ENCODE peak calls at places on chromosomes 13 and 19, in seven cellular contexts. T, A, V, Z, F, J and X are unnamed samples.

GRCh38 chr13:21676611-21677021 is 5.7 kb downstream of the FGF9 start:
- DNase-seq in T (peak), Z (no peak), A (no peak), F (no peak), J (peak), V (no peak), X (no peak)

GRCh38 chr13:110419391-110419791 is 112.3 kb downstream of the COL4A2 start:
- DNase-seq in F (no peak), A (no peak), V (no peak), J (no peak), T (no peak), Z (no peak), X (no peak)

GRCh38 chr13:62185631-62186256 is 770.1 kb upstream of the PCDH20 start:
- DNase-seq in Z (no peak), F (no peak), T (no peak), V (peak), A (no peak), J (no peak), X (no peak)

GRCh38 chr13:113963376-113963775 is 10.5 kb downstream of the C13orf46 start:
- DNase-seq in Z (no peak), F (no peak), J (no peak), A (peak), T (no peak), V (no peak), X (no peak)

GRCh38 chr19:35751839-35752745 is 3.7 kb downstream of the LIN37 start:
- DNase-seq in Z (no peak), T (no peak), A (no peak), J (no peak), F (no peak), V (no peak), X (no peak)

GRCh38 chr19:57664269-57665127 is 4.2 kb upstream of the ZSCAN4 start:
- DNase-seq in T (peak), J (peak), F (no peak), A (peak), Z (no peak), V (peak), X (peak)

GRCh38 chr13:99470027-99470426 is 31.2 kb upstream of the TM9SF2 start:
- DNase-seq in V (no peak), F (no peak), T (no peak), J (no peak), A (no peak), Z (no peak), X (no peak)

GRCh38 chr13:28573595-28574373 is 78.9 kb upstream of the FLT1 start:
- DNase-seq in T (no peak), F (no peak), A (no peak), J (no peak), V (no peak), Z (no peak), X (no peak)

GRCh38 chr13:23979361-23980159 is 82.3 kb upstream of the C1QTNF9B start:
- DNase-seq in V (peak), F (peak), T (peak), A (peak), Z (peak), J (peak), X (peak)

GRCh38 chr13:113806104-113806471 is 47.1 kb downstream of the TMEM255B start:
- DNase-seq in F (no peak), A (no peak), J (no peak), Z (no peak), V (no peak), T (no peak), X (no peak)

GRCh38 chr19:30090963-30091362 is 148.9 kb downstream of the URI1 start:
- DNase-seq in Z (no peak), T (no peak), V (no peak), A (no peak), J (no peak), F (no peak), X (no peak)

GRCh38 chr13:113464476-113464875 is 11.2 kb upstream of the ADPRHL1 start:
- DNase-seq in A (no peak), T (no peak), J (no peak), V (no peak), Z (no peak), F (no peak), X (no peak)

GRCh38 chr13:40221460-40222201 is 444.8 kb downstream of the FOXO1 start:
- DNase-seq in A (no peak), F (peak), J (peak), Z (no peak), V (no peak), T (no peak), X (peak)

GRCh38 chr19:51136891-51137551 is 5.1 kb upstream of the SIGLEC7 start:
- DNase-seq in J (no peak), Z (peak), V (no peak), T (no peak), A (no peak), F (no peak), X (no peak)

GRCh38 chr19:51508059-51508733 is 6.6 kb upstream of the SIGLEC12 start:
- DNase-seq in J (no peak), F (no peak), Z (peak), A (no peak), T (no peak), V (no peak), X (no peak)

GRCh38 chr19:50376166-50377050 is at the start of gene NR1H2:
- DNase-seq in A (peak), Z (peak), V (peak), F (peak), J (peak), T (peak), X (peak)

GRCh38 chr13:39144941-39145533 is 106.8 kb downstream of the NHLRC3 start:
- DNase-seq in A (peak), J (peak), T (peak), V (peak), F (peak), Z (no peak), X (peak)

GRCh38 chr13:113589251-113589960 is 4.9 kb downstream of the TFDP1 start:
- DNase-seq in V (no peak), A (no peak), T (no peak), F (no peak), Z (peak), J (no peak), X (no peak)

GRCh38 chr13:110136660-110137585 is 170.0 kb downstream of the COL4A1 start:
- DNase-seq in A (no peak), T (no peak), F (no peak), J (no peak), V (peak), Z (no peak), X (no peak)

GRCh38 chr13:79404985-79405384 is 1.1 kb downstream of the RBM26 start:
- DNase-seq in V (peak), F (no peak), J (no peak), T (no peak), Z (no peak), A (no peak), X (no peak)

GRCh38 chr13:42551611-42552010 is 22.3 kb upstream of the TNFSF11 start:
- DNase-seq in V (no peak), F (no peak), J (no peak), Z (no peak), T (no peak), A (no peak), X (no peak)

GRCh38 chr19:27974082-27974513 is 1238.9 kb downstream of the UQCRFS1 start:
- DNase-seq in J (peak), F (no peak), A (no peak), Z (no peak), T (peak), V (peak), X (peak)

GRCh38 chr19:4246767-4247593 is at the start of gene YJU2:
- DNase-seq in T (peak), Z (peak), A (peak), V (peak), F (peak), J (peak), X (peak)

GRCh38 chr13:109545964-109546363 is 240.4 kb downstream of the IRS2 start:
- DNase-seq in J (no peak), Z (no peak), V (no peak), A (no peak), F (no peak), T (no peak), X (no peak)

GRCh38 chr19:45498411-45499195 is at the start of gene PPM1N:
- DNase-seq in Z (peak), J (peak), T (no peak), V (peak), F (no peak), A (peak), X (no peak)

GRCh38 chr19:34824686-34825085 is 51.7 kb upstream of the ZNF599 start:
- DNase-seq in T (no peak), V (no peak), J (no peak), A (no peak), Z (no peak), F (no peak), X (no peak)

GRCh38 chr13:98457053-98457452 is 119.9 kb downstream of the STK24 start:
- DNase-seq in T (no peak), A (no peak), J (no peak), V (peak), Z (no peak), F (no peak), X (no peak)

GRCh38 chr13:111282997-111283396 is 37.4 kb upstream of the TEX29 start:
- DNase-seq in J (no peak), Z (no peak), F (no peak), T (no peak), V (no peak), A (no peak), X (no peak)

GRCh38 chr19:39590265-39590664 is 12.1 kb upstream of the LGALS13 start:
- DNase-seq in A (no peak), F (no peak), T (no peak), J (no peak), V (no peak), Z (no peak), X (no peak)